ENCODE peak calls at places on chromosomes 3 and 15, in ten cellular contexts. One of them, this sample, is unnamed.

GRCh38 chr15:67080118-67080899 is 14.9 kb downstream of the SMAD3 start:
- DNase-seq in HT1080: no peak
- DNase-seq in Panc1: no peak
- DNase-seq in NCI-H1092: no peak
- DNase-seq in mesothelial cell of epicardium: no peak
- DNase-seq in esophagus squamous epithelium: no peak
- DNase-seq in GM06990: no peak
- DNase-seq in gastrocnemius medialis: peak
- DNase-seq in posterior vena cava: peak
- DNase-seq in progenitor cell of endocrine pancreas: no peak
- DNase-seq in this sample: no peak

GRCh38 chr15:88994286-88994685 is 81.1 kb upstream of the MFGE8 start:
- DNase-seq in mesothelial cell of epicardium: no peak
- DNase-seq in HT1080: no peak
- DNase-seq in GM06990: no peak
- DNase-seq in NCI-H1092: no peak
- DNase-seq in posterior vena cava: no peak
- DNase-seq in gastrocnemius medialis: no peak
- DNase-seq in Panc1: no peak
- DNase-seq in esophagus squamous epithelium: no peak
- DNase-seq in progenitor cell of endocrine pancreas: no peak
- DNase-seq in this sample: no peak

GRCh38 chr15:56996746-56997470 is 78.5 kb downstream of the TCF12 start:
- DNase-seq in GM06990: no peak
- DNase-seq in esophagus squamous epithelium: no peak
- DNase-seq in mesothelial cell of epicardium: no peak
- DNase-seq in Panc1: no peak
- DNase-seq in NCI-H1092: no peak
- DNase-seq in gastrocnemius medialis: no peak
- DNase-seq in posterior vena cava: no peak
- DNase-seq in progenitor cell of endocrine pancreas: no peak
- DNase-seq in HT1080: no peak
- DNase-seq in this sample: no peak

GRCh38 chr3:36312351-36312750 is 68.0 kb upstream of the STAC start:
- DNase-seq in GM06990: no peak
- DNase-seq in progenitor cell of endocrine pancreas: no peak
- DNase-seq in HT1080: peak
- DNase-seq in gastrocnemius medialis: no peak
- DNase-seq in posterior vena cava: no peak
- DNase-seq in Panc1: no peak
- DNase-seq in esophagus squamous epithelium: no peak
- DNase-seq in mesothelial cell of epicardium: no peak
- DNase-seq in NCI-H1092: no peak
- DNase-seq in this sample: no peak

GRCh38 chr3:66236281-66236680 is 15.5 kb downstream of the SLC25A26 start:
- DNase-seq in mesothelial cell of epicardium: no peak
- DNase-seq in Panc1: no peak
- DNase-seq in gastrocnemius medialis: no peak
- DNase-seq in progenitor cell of endocrine pancreas: no peak
- DNase-seq in posterior vena cava: no peak
- DNase-seq in GM06990: no peak
- DNase-seq in NCI-H1092: no peak
- DNase-seq in HT1080: no peak
- DNase-seq in esophagus squamous epithelium: no peak
- DNase-seq in this sample: no peak

GRCh38 chr3:53159415-53160135 is 1.4 kb upstream of the PRKCD start:
- DNase-seq in GM06990: no peak
- DNase-seq in esophagus squamous epithelium: no peak
- DNase-seq in NCI-H1092: no peak
- DNase-seq in HT1080: no peak
- DNase-seq in progenitor cell of endocrine pancreas: peak
- DNase-seq in gastrocnemius medialis: no peak
- DNase-seq in posterior vena cava: no peak
- DNase-seq in Panc1: no peak
- DNase-seq in mesothelial cell of epicardium: no peak
- DNase-seq in this sample: no peak

GRCh38 chr3:124832782-124833709 is 54.1 kb downstream of the ITGB5 start:
- DNase-seq in Panc1: no peak
- DNase-seq in posterior vena cava: no peak
- DNase-seq in NCI-H1092: no peak
- DNase-seq in mesothelial cell of epicardium: no peak
- DNase-seq in HT1080: peak
- DNase-seq in gastrocnemius medialis: no peak
- DNase-seq in esophagus squamous epithelium: no peak
- DNase-seq in progenitor cell of endocrine pancreas: no peak
- DNase-seq in GM06990: no peak
- DNase-seq in this sample: no peak

GRCh38 chr3:188185717-188186236 is 31.8 kb downstream of the LPP start:
- DNase-seq in mesothelial cell of epicardium: no peak
- DNase-seq in NCI-H1092: peak
- DNase-seq in HT1080: no peak
- DNase-seq in gastrocnemius medialis: peak
- DNase-seq in GM06990: no peak
- DNase-seq in esophagus squamous epithelium: no peak
- DNase-seq in Panc1: no peak
- DNase-seq in posterior vena cava: no peak
- DNase-seq in progenitor cell of endocrine pancreas: no peak
- DNase-seq in this sample: no peak

GRCh38 chr3:14789221-14789620 is 29.5 kb upstream of the FGD5 start:
- DNase-seq in Panc1: no peak
- DNase-seq in posterior vena cava: peak
- DNase-seq in gastrocnemius medialis: no peak
- DNase-seq in GM06990: no peak
- DNase-seq in esophagus squamous epithelium: no peak
- DNase-seq in mesothelial cell of epicardium: no peak
- DNase-seq in progenitor cell of endocrine pancreas: no peak
- DNase-seq in NCI-H1092: no peak
- DNase-seq in HT1080: no peak
- DNase-seq in this sample: no peak

GRCh38 chr15:69755571-69756310 is 303.1 kb downstream of the RPLP1 start:
- DNase-seq in posterior vena cava: no peak
- DNase-seq in GM06990: peak
- DNase-seq in mesothelial cell of epicardium: no peak
- DNase-seq in HT1080: peak
- DNase-seq in NCI-H1092: no peak
- DNase-seq in progenitor cell of endocrine pancreas: no peak
- DNase-seq in esophagus squamous epithelium: no peak
- DNase-seq in Panc1: no peak
- DNase-seq in gastrocnemius medialis: no peak
- DNase-seq in this sample: peak

GRCh38 chr3:185737740-185738680 is 86.8 kb downstream of the IGF2BP2 start:
- DNase-seq in posterior vena cava: no peak
- DNase-seq in HT1080: no peak
- DNase-seq in esophagus squamous epithelium: no peak
- DNase-seq in gastrocnemius medialis: no peak
- DNase-seq in GM06990: no peak
- DNase-seq in NCI-H1092: no peak
- DNase-seq in progenitor cell of endocrine pancreas: no peak
- DNase-seq in Panc1: no peak
- DNase-seq in mesothelial cell of epicardium: no peak
- DNase-seq in this sample: no peak

GRCh38 chr3:185693985-185694675 is 108.0 kb downstream of the SENP2 start:
- DNase-seq in GM06990: no peak
- DNase-seq in gastrocnemius medialis: no peak
- DNase-seq in progenitor cell of endocrine pancreas: no peak
- DNase-seq in posterior vena cava: no peak
- DNase-seq in esophagus squamous epithelium: no peak
- DNase-seq in mesothelial cell of epicardium: no peak
- DNase-seq in NCI-H1092: no peak
- DNase-seq in Panc1: no peak
- DNase-seq in HT1080: peak
- DNase-seq in this sample: no peak